ENCODE peak calls at places on chromosomes 5 and 9, in eight cellular contexts. O is HFF-Myc; B is activated T-cell treated with anti-CD3 and anti-CD28 coated beads, Interleukin-2, amount 50 U/mL, for 72 hours; I is EL; U is AG08396; A is adrenal gland; X is natural killer cell treated with Interleukin-12 subunit alpha and Interleukin-12 subunit beta and Interleukin-15 and Interleukin-18, amount 100 ng/mL, for 72 hours; P is HuH-7.5. R is an unnamed sample.

GRCh38 chr5:175201393-175201792 is 242.6 kb downstream of the DRD1 start:
- DNase-seq in A (no peak), X (no peak), P (no peak), B (no peak), O (no peak), U (no peak), I (no peak), R (no peak)

GRCh38 chr5:157306690-157307089 is 40.8 kb downstream of the CYFIP2 start:
- DNase-seq in B (no peak), I (no peak), A (no peak), P (no peak), O (no peak), U (no peak), X (no peak), R (no peak)

GRCh38 chr9:35618325-35618727 is at the start of gene CD72:
- DNase-seq in I (no peak), X (no peak), O (no peak), A (no peak), B (no peak), P (no peak), U (no peak), R (peak)

GRCh38 chr5:113092683-113093082 is 116.1 kb downstream of the DCP2 start:
- DNase-seq in O (no peak), P (no peak), A (peak), U (no peak), B (no peak), X (no peak), I (peak), R (no peak)

GRCh38 chr5:3659907-3660306 is 64.3 kb downstream of the IRX1 start:
- DNase-seq in O (no peak), P (no peak), X (no peak), U (no peak), A (no peak), B (no peak), I (no peak), R (no peak)

GRCh38 chr9:138042146-138042545 is 164.6 kb downstream of the CACNA1B start:
- DNase-seq in O (no peak), P (no peak), U (no peak), I (no peak), B (no peak), X (no peak), A (no peak), R (no peak)

GRCh38 chr5:168978015-168978414 is 322.9 kb downstream of the SLIT3 start:
- DNase-seq in U (no peak), I (peak), P (no peak), A (no peak), O (no peak), B (no peak), X (no peak), R (no peak)

GRCh38 chr5:32280656-32281081 is 32.1 kb downstream of the MTMR12 start:
- DNase-seq in X (no peak), B (peak), O (no peak), P (no peak), U (no peak), A (no peak), I (no peak), R (no peak)

GRCh38 chr9:102844754-102845153 is 150.4 kb upstream of the CYLC2 start:
- DNase-seq in U (no peak), A (no peak), P (no peak), X (no peak), O (no peak), I (no peak), B (no peak), R (no peak)

GRCh38 chr5:122434120-122434519 is 122.1 kb downstream of the SNCAIP start:
- DNase-seq in I (no peak), A (no peak), O (no peak), U (no peak), P (no peak), B (no peak), X (no peak), R (no peak)

GRCh38 chr5:142621227-142621626 is 64.7 kb downstream of the FGF1 start:
- DNase-seq in X (no peak), B (no peak), I (peak), P (no peak), A (no peak), O (peak), U (peak), R (no peak)

GRCh38 chr5:122959740-122960450 is 76.6 kb downstream of the PPIC start:
- DNase-seq in I (no peak), U (no peak), B (no peak), O (no peak), A (no peak), P (no peak), X (no peak), R (no peak)

GRCh38 chr9:97573482-97574073 is 59.6 kb downstream of the TSTD2 start:
- DNase-seq in P (no peak), O (no peak), I (peak), X (no peak), A (no peak), B (no peak), U (peak), R (peak)

GRCh38 chr5:5939724-5940370 is 438.5 kb downstream of the MED10 start:
- DNase-seq in U (no peak), P (no peak), O (no peak), X (no peak), B (no peak), I (no peak), A (no peak), R (no peak)

GRCh38 chr5:94618029-94618492 is 343 bp downstream of the KIAA0825 start:
- DNase-seq in P (peak), X (no peak), U (peak), B (peak), I (peak), O (peak), A (peak), R (no peak)

GRCh38 chr9:125255781-125256391 is 5.7 kb upstream of the GAPVD1 start:
- DNase-seq in X (no peak), B (no peak), O (no peak), I (no peak), P (peak), U (no peak), A (no peak), R (no peak)

GRCh38 chr5:154196955-154197652 is 6.6 kb downstream of the GALNT10 start:
- DNase-seq in A (no peak), B (no peak), I (peak), O (no peak), U (peak), X (no peak), P (no peak), R (no peak)

GRCh38 chr9:87862536-87863268 is 20.0 kb upstream of the SPATA31E1 start:
- DNase-seq in X (no peak), U (peak), P (no peak), A (no peak), O (no peak), I (peak), B (no peak), R (no peak)

GRCh38 chr9:106859957-106860715 is 2.8 kb upstream of the ZNF462 start:
- DNase-seq in P (no peak), O (no peak), I (peak), A (peak), X (no peak), B (no peak), U (peak), R (peak)

GRCh38 chr5:177555228-177555627 is 865 bp upstream of the FAM193B start:
- DNase-seq in U (no peak), A (no peak), B (no peak), X (no peak), O (no peak), P (no peak), I (no peak), R (no peak)

GRCh38 chr9:119071636-119072035 is 297.6 kb downstream of the BRINP1 start:
- DNase-seq in B (no peak), X (no peak), U (no peak), O (no peak), A (no peak), P (no peak), I (peak), R (no peak)

GRCh38 chr5:42991477-42992034 is 48.6 kb downstream of the ANXA2R start:
- DNase-seq in I (no peak), B (no peak), P (no peak), U (no peak), X (no peak), O (no peak), A (peak), R (no peak)

GRCh38 chr5:53882637-53883036 is 322.2 kb downstream of the NDUFS4 start:
- DNase-seq in X (no peak), O (no peak), P (no peak), B (no peak), I (peak), U (peak), A (no peak), R (no peak)

GRCh38 chr9:101485873-101486692 is 47.6 kb upstream of the RNF20 start:
- DNase-seq in U (peak), X (no peak), O (no peak), A (peak), I (peak), B (no peak), P (no peak), R (no peak)

GRCh38 chr5:35851282-35851681 is 5.4 kb upstream of the IL7R start:
- DNase-seq in X (no peak), B (no peak), A (no peak), O (no peak), P (no peak), I (peak), U (no peak), R (no peak)

GRCh38 chr9:137189297-137190295 is 1.1 kb downstream of the SSNA1 start:
- DNase-seq in I (no peak), O (no peak), U (no peak), A (no peak), X (peak), B (no peak), P (no peak), R (no peak)

GRCh38 chr5:67262202-67262601 is 65.6 kb upstream of the CD180 start:
- DNase-seq in U (no peak), B (no peak), A (no peak), O (no peak), X (no peak), P (no peak), I (no peak), R (no peak)

GRCh38 chr5:142816577-142816976 is 46.4 kb downstream of the ARHGAP26 start:
- DNase-seq in X (no peak), U (peak), P (no peak), O (no peak), I (peak), A (peak), B (no peak), R (no peak)

GRCh38 chr9:111752455-111752854 is 42.3 kb downstream of the SHOC1 start:
- DNase-seq in O (no peak), X (no peak), I (peak), U (no peak), P (no peak), B (no peak), A (no peak), R (no peak)

GRCh38 chr5:55308254-55308836 is 556 bp downstream of the MTREX start:
- DNase-seq in U (peak), O (no peak), X (no peak), B (peak), I (peak), P (no peak), A (no peak), R (no peak)

GRCh38 chr9:70600479-70600878 is 186.0 kb upstream of the KLF9 start:
- DNase-seq in A (no peak), I (peak), O (no peak), U (no peak), P (no peak), X (no peak), B (no peak), R (no peak)

GRCh38 chr5:31479706-31480105 is 52.2 kb downstream of the DROSHA start:
- DNase-seq in O (no peak), I (no peak), U (no peak), A (no peak), B (no peak), P (no peak), X (no peak), R (no peak)

GRCh38 chr5:95153581-95153980 is 131.3 kb downstream of the MCTP1 start:
- DNase-seq in P (no peak), X (no peak), O (no peak), I (no peak), A (no peak), U (no peak), B (no peak), R (no peak)

GRCh38 chr9:3331801-3332200 is 194.0 kb downstream of the RFX3 start:
- DNase-seq in B (no peak), A (no peak), X (no peak), I (no peak), O (no peak), U (no peak), P (peak), R (no peak)

GRCh38 chr9:94921072-94921471 is 194.6 kb downstream of the AOPEP start:
- DNase-seq in P (no peak), X (no peak), A (peak), O (no peak), I (peak), B (no peak), U (peak), R (no peak)

GRCh38 chr5:67842806-67843205 is 372.8 kb upstream of the PIK3R1 start:
- DNase-seq in U (no peak), A (no peak), P (no peak), I (peak), B (no peak), O (peak), X (no peak), R (no peak)

GRCh38 chr9:123391233-123391632 is 35.2 kb downstream of the CRB2 start:
- DNase-seq in I (no peak), P (no peak), X (no peak), U (no peak), O (no peak), B (no peak), A (no peak), R (no peak)

GRCh38 chr9:91256235-91256634 is 105.5 kb downstream of the AUH start:
- DNase-seq in I (no peak), U (no peak), X (no peak), A (no peak), B (no peak), P (no peak), O (no peak), R (no peak)